ENCODE peak calls at places on chromosomes 5 and 9, in four cellular contexts. X is IMR-90, T is H9, A is H1. Y is an unnamed sample.

GRCh38 chr9:134993996-134994720 is 76.4 kb upstream of the FCN1 start:
- DNase-seq in T (no peak), A (no peak), X (no peak), Y (no peak)

GRCh38 chr5:175712681-175713085 is 54.8 kb downstream of the HRH2 start:
- DNase-seq in A (no peak), T (no peak), X (no peak), Y (no peak)

GRCh38 chr5:74586831-74587230 is 53.7 kb downstream of the ENC1 start:
- DNase-seq in X (no peak), A (no peak), T (no peak), Y (no peak)

GRCh38 chr5:58412932-58413331 is 47.0 kb downstream of the PLK2 start:
- DNase-seq in A (no peak), X (no peak), T (no peak), Y (no peak)

GRCh38 chr5:15623794-15624193 is 123.8 kb downstream of the FBXL7 start:
- DNase-seq in A (no peak), X (no peak), T (no peak), Y (no peak)

GRCh38 chr5:56088967-56089829 is 94.4 kb upstream of the IL6ST start:
- DNase-seq in X (peak; percentile 80), A (no peak), T (no peak), Y (peak; percentile 92)

GRCh38 chr5:177089825-177090641 is 3.3 kb downstream of the FGFR4 start:
- DNase-seq in X (no peak), T (no peak), A (no peak), Y (no peak)

GRCh38 chr9:70901013-70901412 is 220.4 kb downstream of the TRPM3 start:
- DNase-seq in T (no peak), A (no peak), X (no peak), Y (no peak)

GRCh38 chr5:997001-997474 is 11.6 kb upstream of the NKD2 start:
- DNase-seq in T (peak; percentile 53), A (no peak), X (no peak), Y (peak; percentile 82)

GRCh38 chr5:23389543-23390215 is 117.7 kb upstream of the PRDM9 start:
- DNase-seq in A (no peak), T (no peak), X (no peak), Y (peak; percentile 71)

GRCh38 chr9:123338710-123339665 is 17.0 kb upstream of the CRB2 start:
- DNase-seq in X (no peak), T (no peak), A (no peak), Y (peak; percentile 46)

GRCh38 chr9:32380944-32381343 is 3.5 kb upstream of the ACO1 start:
- DNase-seq in A (no peak), X (no peak), T (no peak), Y (no peak)

GRCh38 chr5:16866795-16867584 is 69.1 kb downstream of the MYO10 start:
- DNase-seq in A (peak; percentile 58), X (peak; percentile 72), T (peak; percentile 47), Y (peak; percentile 36)

GRCh38 chr9:69671291-69671903 is 774 bp downstream of the APBA1 start:
- DNase-seq in T (no peak), X (no peak), A (no peak), Y (no peak)

GRCh38 chr5:175872287-175873089 is 1.1 kb downstream of the CPLX2 start:
- DNase-seq in X (no peak), T (peak; percentile 55), A (peak; percentile 69), Y (peak; percentile 37)

GRCh38 chr5:153900703-153901395 is 137.9 kb downstream of the FAM114A2 start:
- DNase-seq in X (peak; percentile 75), A (no peak), T (no peak), Y (no peak)

GRCh38 chr5:90134892-90135291 is 274.7 kb downstream of the CETN3 start:
- DNase-seq in T (no peak), X (peak; percentile 31), A (no peak), Y (no peak)

GRCh38 chr9:35579130-35579529 is 25.9 kb upstream of the TESK1 start:
- DNase-seq in A (no peak), T (no peak), X (peak; percentile 19), Y (no peak)

GRCh38 chr9:97305501-97306298 is 1.8 kb upstream of the CCDC180 start:
- DNase-seq in T (no peak), X (no peak), A (no peak), Y (no peak)

GRCh38 chr9:32378496-32378895 is 5.9 kb upstream of the ACO1 start:
- DNase-seq in T (peak; percentile 52), X (peak; percentile 81), A (no peak), Y (peak; percentile 86)

GRCh38 chr5:168174376-168174775 is 117.1 kb upstream of the WWC1 start:
- DNase-seq in A (no peak), X (no peak), T (no peak), Y (no peak)

GRCh38 chr5:110854200-110854599 is 115.4 kb downstream of the SLC25A46 start:
- DNase-seq in T (no peak), X (peak; percentile 43), A (no peak), Y (no peak)

GRCh38 chr9:109466623-109467590 is 31.2 kb downstream of the PTPN3 start:
- DNase-seq in T (no peak), A (no peak), X (peak; percentile 3), Y (no peak)

GRCh38 chr5:89289604-89290003 is 406.6 kb upstream of the MEF2C start:
- DNase-seq in A (no peak), X (peak; percentile 67), T (no peak), Y (no peak)

GRCh38 chr5:168624850-168625357 is 45.7 kb upstream of the PANK3 start:
- DNase-seq in A (no peak), X (no peak), T (no peak), Y (no peak)

GRCh38 chr5:130643321-130643720 is 521.7 kb downstream of the HINT1 start:
- DNase-seq in A (no peak), T (no peak), X (no peak), Y (no peak)

GRCh38 chr5:90866333-90866732 is 307.7 kb downstream of the ADGRV1 start:
- DNase-seq in T (no peak), X (peak; percentile 28), A (no peak), Y (peak; percentile 46)

GRCh38 chr9:97046228-97046627 is 7.3 kb upstream of the CTSV start:
- DNase-seq in A (peak; percentile 66), X (peak; percentile 7), T (peak; percentile 90), Y (peak; percentile 97)

GRCh38 chr5:180670586-180671359 is 21.4 kb upstream of the FLT4 start:
- DNase-seq in A (peak; percentile 61), X (peak; percentile 37), T (peak; percentile 60), Y (peak; percentile 67)

GRCh38 chr5:171444582-171444981 is 25.1 kb downstream of the FGF18 start:
- DNase-seq in T (no peak), X (no peak), A (no peak), Y (no peak)

GRCh38 chr9:127004946-127005769 is 90.6 kb downstream of the RALGPS1 start:
- DNase-seq in T (no peak), X (peak; percentile 51), A (no peak), Y (no peak)

GRCh38 chr9:22216730-22217160 is 207.6 kb upstream of the CDKN2B start:
- DNase-seq in X (peak; percentile 82), T (no peak), A (no peak), Y (no peak)

GRCh38 chr9:111108946-111109345 is 70.7 kb upstream of the LPAR1 start:
- DNase-seq in T (no peak), A (no peak), X (peak; percentile 90), Y (no peak)

GRCh38 chr9:137463931-137464290 is 4.8 kb upstream of the NSMF start:
- DNase-seq in X (no peak), T (no peak), A (no peak), Y (no peak)

GRCh38 chr5:154850255-154851062 is at the start of gene FAXDC2:
- DNase-seq in X (peak; percentile 88), T (peak; percentile 81), A (peak; percentile 68), Y (peak; percentile 85)

GRCh38 chr9:35396560-35397215 is 93.2 kb upstream of the RUSC2 start:
- DNase-seq in A (peak; percentile 24), T (no peak), X (no peak), Y (no peak)

GRCh38 chr9:105118646-105119045 is 125.8 kb upstream of the SLC44A1 start:
- DNase-seq in T (no peak), X (no peak), A (no peak), Y (peak; percentile 58)

GRCh38 chr5:160390787-160391696 is 8.8 kb downstream of the FAM200C start:
- DNase-seq in X (peak; percentile 36), A (no peak), T (no peak), Y (peak; percentile 23)

GRCh38 chr5:10702040-10702629 is 58.9 kb downstream of the DAP start:
- DNase-seq in X (peak; percentile 98), T (no peak), A (no peak), Y (no peak)

GRCh38 chr5:149959406-149960236 is 937 bp upstream of the SLC26A2 start:
- DNase-seq in T (peak; percentile 39), A (peak; percentile 52), X (peak; percentile 58), Y (peak; percentile 81)
- H3K4ac ChIP-seq in T (no peak overlapping the region), A (peak overlapping the region; percentile 27), X (peak overlapping the region; percentile 51), Y (peak overlapping the region; percentile 73)

GRCh38 chr9:84773023-84773422 is 103.5 kb downstream of the NTRK2 start:
- DNase-seq in T (no peak), A (no peak), X (peak; percentile 41), Y (no peak)
- H3K56ac ChIP-seq in T (no peak overlapping the region), A (no peak overlapping the region), X (no peak overlapping the region), Y (no peak overlapping the region)

GRCh38 chr5:170126626-170127025 is 20.9 kb downstream of the FOXI1 start:
- DNase-seq in T (no peak), A (no peak), X (no peak), Y (no peak)
- H3K4ac ChIP-seq in T (no peak overlapping the region), A (no peak overlapping the region), X (no peak overlapping the region), Y (no peak overlapping the region)

GRCh38 chr5:163622796-163623195 is 117.4 kb downstream of the MAT2B start:
- DNase-seq in X (no peak), A (no peak), T (no peak), Y (no peak)
- H3K56ac ChIP-seq in X (no peak overlapping the region), A (no peak overlapping the region), T (no peak overlapping the region), Y (no peak overlapping the region)

DNA sequence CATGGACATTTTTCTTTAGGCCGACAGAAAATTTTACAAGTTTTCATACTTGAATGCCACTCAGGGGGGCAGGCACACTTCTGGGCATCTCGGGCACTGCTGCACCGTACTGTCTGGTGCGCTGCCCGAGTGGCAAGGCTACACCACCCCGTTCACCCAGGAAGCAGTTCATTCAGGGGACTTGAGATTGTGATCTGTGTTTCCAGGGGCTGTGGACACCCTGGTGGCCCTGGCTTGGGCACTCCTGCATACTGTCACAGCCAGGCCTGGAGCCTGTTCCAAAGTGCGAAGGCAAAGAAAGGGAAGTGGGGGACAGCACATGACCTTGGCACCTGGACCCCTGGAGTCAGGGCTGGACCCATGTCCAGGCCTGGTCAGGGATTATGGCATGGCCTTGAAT is 197.6 kb downstream of the PAX5 start:
- DNase-seq in A (no peak), X (no peak), T (no peak), Y (no peak)
- H3K4ac ChIP-seq in A (no peak overlapping the region), X (no peak overlapping the region), T (no peak overlapping the region), Y (no peak overlapping the region)

DNA sequence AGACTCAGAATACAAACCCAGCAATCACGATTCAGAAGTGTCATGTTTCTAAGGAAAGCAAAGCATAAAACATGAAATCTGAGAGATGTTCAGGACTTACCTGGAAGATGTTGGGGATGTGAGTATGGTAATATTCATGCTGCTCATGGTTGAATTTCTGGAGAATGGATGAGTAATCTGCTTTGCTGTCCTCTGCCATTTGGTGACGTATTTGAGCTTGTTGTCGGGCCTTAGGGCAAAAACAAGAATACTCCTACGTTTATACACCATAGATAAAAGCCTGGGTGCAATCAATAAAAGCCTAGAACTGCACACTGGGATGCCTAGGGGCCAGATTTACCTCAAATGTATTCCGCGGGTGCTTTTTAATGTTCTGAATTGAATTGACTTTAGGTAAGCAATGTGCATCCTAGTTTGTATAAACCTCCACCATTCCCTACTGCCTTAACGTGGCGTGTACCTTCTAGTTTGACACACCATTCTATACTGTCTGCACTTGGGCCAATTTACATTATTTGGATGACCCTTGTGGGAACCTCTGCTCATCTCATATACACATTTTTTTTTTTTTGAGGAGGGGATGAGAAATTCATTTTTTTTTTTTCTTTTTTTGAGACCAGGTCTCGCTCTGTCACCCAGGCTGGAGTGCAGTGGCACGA is 94.3 kb downstream of the USP20 start:
- DNase-seq in X (no peak), T (no peak), A (no peak), Y (no peak)
- H3K56ac ChIP-seq in X (no peak overlapping the region), T (no peak overlapping the region), A (no peak overlapping the region), Y (no peak overlapping the region)

Y was measured in mesendoderm.